ENCODE peak calls at places on chromosomes 6 and 20, in four cellular contexts. R is lung, A is heart left ventricle, B is psoas muscle. I is an unnamed sample.
A peak's percentile ranks its signal among the peaks of the same experiment; 100 is the strongest.

GRCh38 chr6:170208171-170208601 is 82.7 kb downstream of the DLL1 start:
- DNase-seq in R (peak; percentile 26), A (no peak), B (no peak), I (no peak)

GRCh38 chr20:54200487-54201267 is 7.2 kb upstream of the PFDN4 start:
- DNase-seq in R (no peak), A (no peak), B (no peak), I (no peak)

GRCh38 chr20:14337400-14338171 is at the start of gene FLRT3:
- DNase-seq in R (peak; percentile 88), A (peak; percentile 33), B (peak; percentile 49), I (peak; percentile 74)

GRCh38 chr6:145086197-145086596 is 649.1 kb downstream of the EPM2A start:
- DNase-seq in R (no peak), A (peak; percentile 8), B (no peak), I (no peak)

GRCh38 chr20:55561259-55561658 is 444.1 kb downstream of the CBLN4 start:
- DNase-seq in R (no peak), A (no peak), B (no peak), I (no peak)

GRCh38 chr6:170132011-170132521 is 158.8 kb downstream of the DLL1 start:
- DNase-seq in R (no peak), A (no peak), B (no peak), I (no peak)

GRCh38 chr20:50931306-50932015 is at the start of gene ADNP:
- DNase-seq in R (peak; percentile 92), A (peak; percentile 92), B (peak; percentile 91), I (peak; percentile 97)

GRCh38 chr20:33559994-33560393 is 70.1 kb downstream of the CBFA2T2 start:
- DNase-seq in R (no peak), A (no peak), B (no peak), I (no peak)

GRCh38 chr6:43668151-43669028 is 19.2 kb downstream of the MRPS18A start:
- DNase-seq in R (peak; percentile 66), A (peak; percentile 51), B (peak; percentile 74), I (peak; percentile 61)

GRCh38 chr6:26544473-26544872 is 6.3 kb downstream of the HMGN4 start:
- DNase-seq in R (no peak), A (no peak), B (no peak), I (no peak)

GRCh38 chr20:10665791-10666190 is 8.0 kb downstream of the JAG1 start:
- DNase-seq in R (no peak), A (no peak), B (no peak), I (no peak)

GRCh38 chr20:63112491-63113219 is 103.3 kb downstream of the YTHDF1 start:
- DNase-seq in R (no peak), A (no peak), B (no peak), I (no peak)

GRCh38 chr20:52941803-52942202 is 30.4 kb upstream of the TSHZ2 start:
- DNase-seq in R (no peak), A (no peak), B (no peak), I (no peak)

GRCh38 chr6:143758551-143758950 is 80.8 kb downstream of the PHACTR2 start:
- DNase-seq in R (no peak), A (no peak), B (no peak), I (no peak)

GRCh38 chr6:139587469-139587868 is 213.0 kb upstream of the CITED2 start:
- DNase-seq in R (no peak), A (no peak), B (no peak), I (peak; percentile 96)

GRCh38 chr6:106512048-106512957 is 117.0 kb downstream of the RTN4IP1 start:
- DNase-seq in R (peak; percentile 84), A (peak; percentile 63), B (peak; percentile 70), I (peak; percentile 72)

GRCh38 chr6:106516629-106517028 is 112.7 kb downstream of the RTN4IP1 start:
- DNase-seq in R (no peak), A (no peak), B (no peak), I (no peak)

GRCh38 chr6:106512958-106513480 is 116.3 kb downstream of the RTN4IP1 start:
- DNase-seq in R (no peak), A (no peak), B (no peak), I (no peak)

GRCh38 chr6:106513813-106514212 is 115.5 kb downstream of the RTN4IP1 start:
- DNase-seq in R (no peak), A (no peak), B (no peak), I (no peak)

DNA sequence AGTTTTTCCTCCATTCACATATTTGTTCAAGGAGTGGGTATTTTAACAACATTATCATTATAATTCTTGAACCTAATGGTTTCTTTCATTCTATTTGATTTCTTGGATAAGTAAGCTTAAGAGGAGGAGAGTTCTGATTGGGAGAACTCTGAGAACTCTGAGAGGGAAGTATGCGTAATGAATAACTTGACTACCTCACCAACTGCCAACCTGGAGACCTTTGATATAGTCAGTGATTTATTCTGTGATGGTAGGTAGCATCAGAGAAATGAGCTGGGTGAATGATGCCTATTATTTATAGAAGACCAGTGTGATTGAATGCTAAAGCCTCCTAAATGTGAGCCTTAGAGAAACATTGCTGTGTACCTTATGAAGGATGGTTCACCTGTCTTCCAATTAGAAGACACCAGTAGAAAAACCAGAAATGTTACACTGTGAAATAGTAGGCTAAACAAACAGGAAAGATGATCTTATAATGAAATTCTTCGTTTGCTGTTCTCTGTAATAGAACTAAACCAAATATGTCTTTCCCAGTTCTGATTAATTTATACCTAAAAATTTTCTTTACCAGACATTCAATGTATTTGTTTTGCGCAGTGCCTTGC is 114.9 kb downstream of the RTN4IP1 start:
- DNase-seq in R (no peak), A (no peak), B (no peak), I (no peak)
- H3K4me3 ChIP-seq in R (no peak overlapping the region), A (no peak overlapping the region), B (peak overlapping the region; percentile 77), I (no peak overlapping the region)

GRCh38 chr6:106520711-106521367 is 108.5 kb downstream of the RTN4IP1 start:
- DNase-seq in R (no peak), A (no peak), B (no peak), I (no peak)
- H3K36me3 ChIP-seq in R (no peaks in the 10 kb centered on the region), A (no peaks in the 10 kb centered on the region), B (no peaks in the 10 kb centered on the region), I (peaks cover 5% of the 10 kb centered on the region)

DNA sequence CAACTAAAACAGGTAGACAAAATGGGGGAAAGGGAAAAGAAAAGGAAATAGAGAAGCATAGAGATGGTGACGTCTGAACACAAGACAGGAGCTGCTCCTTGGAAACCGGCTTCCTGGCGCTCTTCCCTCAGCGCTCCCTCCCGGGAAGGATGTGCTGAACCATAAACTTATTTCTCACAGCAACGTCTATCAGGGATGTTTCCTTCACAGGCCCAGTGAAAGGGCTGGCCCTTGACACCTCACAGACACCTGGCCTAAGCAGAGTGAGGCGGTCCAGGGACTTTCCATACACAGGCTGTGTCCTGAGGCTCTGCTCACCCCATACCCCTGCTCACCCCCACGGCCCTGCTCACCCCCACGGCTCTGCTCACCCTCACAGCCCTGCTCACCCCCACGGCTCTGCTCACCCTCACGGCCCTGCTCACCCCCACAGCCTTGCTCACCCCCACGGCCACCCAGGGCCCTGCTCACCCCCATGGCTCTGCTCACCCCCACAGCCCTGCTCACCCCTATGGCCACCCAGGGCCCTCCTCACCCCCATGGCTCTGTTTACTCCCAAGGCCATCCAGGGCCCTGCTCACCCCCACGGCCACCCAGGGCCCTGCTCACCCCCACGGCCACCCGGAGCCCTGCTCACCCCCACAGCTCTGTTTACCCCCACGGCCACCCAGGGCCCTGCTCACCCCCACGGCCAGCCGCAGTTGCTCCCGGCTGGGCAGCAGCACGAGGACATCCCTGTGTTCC is 641 bp downstream of the FRMD1 start:
- DNase-seq in R (no peak), A (no peak), B (no peak), I (no peak)
- H3K4me3 ChIP-seq in R (no peak overlapping the region), A (no peak overlapping the region), B (peak overlapping the region; percentile 28), I (no peak overlapping the region)

GRCh38 chr20:61594198-61594597 is 342.1 kb downstream of the CDH4 start:
- DNase-seq in R (no peak), A (no peak), B (no peak), I (no peak)
- H3K36me3 ChIP-seq in R (no peaks in the 10 kb centered on the region), A (no peaks in the 10 kb centered on the region), B (no peaks in the 10 kb centered on the region), I (no peaks in the 10 kb centered on the region)

DNA sequence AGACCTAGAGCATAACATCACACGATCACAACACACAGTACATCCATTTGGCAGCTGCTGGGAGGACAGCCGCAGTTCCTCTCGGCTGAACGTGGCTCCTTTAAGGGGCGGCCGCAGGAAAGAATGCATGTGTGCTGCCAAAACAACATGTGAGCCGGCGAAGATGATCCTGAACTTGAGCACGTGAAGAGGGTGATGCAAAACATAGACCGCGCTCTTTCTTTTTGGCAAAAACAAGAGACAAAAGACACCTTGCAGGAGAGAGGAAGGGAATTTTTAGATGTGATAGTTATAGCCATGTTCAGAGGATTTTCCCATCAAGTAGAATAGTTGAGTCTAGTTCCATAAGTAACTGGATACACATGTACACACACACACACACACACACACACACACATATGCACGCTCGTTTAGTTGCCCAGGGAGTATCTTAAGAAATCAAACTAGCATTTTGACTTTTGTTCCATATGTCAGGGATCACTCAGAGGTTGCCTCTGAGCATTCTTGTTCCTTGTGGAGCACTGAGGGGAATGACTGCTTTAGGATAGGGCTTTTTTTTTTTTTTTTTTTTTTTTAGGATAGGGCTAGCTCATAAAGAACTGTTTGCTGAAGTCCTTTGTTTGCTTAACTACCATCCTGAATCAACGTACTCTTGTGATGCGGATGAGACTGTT is 21.7 kb upstream of the RANBP9 start:
- DNase-seq in R (peak; percentile 55), A (peak; percentile 58), B (peak; percentile 81), I (peak; percentile 34)
- H3K4me3 ChIP-seq in R (no peak overlapping the region), A (peak overlapping the region; percentile 29), B (peak overlapping the region; percentile 49), I (peak overlapping the region; percentile 15)

GRCh38 chr20:25274481-25274880 is 26.6 kb downstream of the PYGB start:
- DNase-seq in R (no peak), A (peak; percentile 11), B (peak; percentile 22), I (no peak)

GRCh38 chr20:25271486-25272222 is 23.8 kb downstream of the PYGB start:
- DNase-seq in R (no peak), A (peak; percentile 3), B (peak; percentile 5), I (no peak)

GRCh38 chr20:25273541-25274358 is 25.9 kb downstream of the PYGB start:
- DNase-seq in R (no peak), A (peak; percentile 8), B (peak; percentile 31), I (no peak)

GRCh38 chr20:25272223-25273000 is 24.5 kb downstream of the PYGB start:
- DNase-seq in R (no peak), A (peak; percentile 4), B (peak; percentile 12), I (no peak)

DNA sequence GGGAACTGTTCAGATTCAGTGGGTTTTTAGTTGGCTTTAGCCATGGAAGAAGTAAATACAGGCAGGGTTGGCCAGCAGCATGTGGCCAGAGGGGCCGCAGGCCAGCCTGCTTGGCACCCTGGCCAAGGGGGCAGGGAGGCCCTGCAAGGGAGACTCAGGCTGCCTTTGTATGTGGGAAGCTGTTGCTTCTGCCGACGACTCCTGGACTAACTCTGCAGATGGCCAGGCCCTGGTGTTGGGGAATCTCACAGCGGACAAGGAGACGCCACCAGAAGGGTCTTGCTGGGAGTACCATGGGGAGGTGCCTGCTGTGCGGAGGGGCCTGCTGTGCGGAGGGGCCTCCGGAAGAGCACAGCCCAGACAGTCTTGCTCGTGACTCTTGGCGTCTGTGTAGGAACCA is 25.2 kb downstream of the PYGB start:
- DNase-seq in R (no peak), A (peak; percentile 4), B (peak; percentile 10), I (no peak)
- H3K36me3 ChIP-seq in R (no peaks in the 10 kb centered on the region), A (peaks cover 78% of the 10 kb centered on the region), B (peaks cover 58% of the 10 kb centered on the region), I (peaks cover 94% of the 10 kb centered on the region)